ENCODE peak calls at places on chromosomes 4 and X, in six cellular contexts. One of them, this sample, is unnamed. For H3K36me3, the result is how much of the 10 kb centered on the place peaks cover.

GRCh38 chr4:39357002-39357401 is 9.2 kb downstream of the RFC1 start:
- DNase-seq in uterus: no peak
- DNase-seq in fibroblast of lung: no peak
- DNase-seq in ascending aorta: no peak
- DNase-seq in psoas muscle: no peak
- DNase-seq in esophagus squamous epithelium: no peak
- DNase-seq in this sample: no peak

GRCh38 chr4:108008721-108009120 is 19.0 kb downstream of the HADH start:
- DNase-seq in uterus: no peak
- DNase-seq in fibroblast of lung: peak
- DNase-seq in ascending aorta: no peak
- DNase-seq in psoas muscle: no peak
- DNase-seq in esophagus squamous epithelium: no peak
- DNase-seq in this sample: no peak

GRCh38 chr4:137896221-137896737 is 345.9 kb downstream of the SLC7A11 start:
- DNase-seq in uterus: no peak
- DNase-seq in fibroblast of lung: no peak
- DNase-seq in ascending aorta: no peak
- DNase-seq in psoas muscle: no peak
- DNase-seq in esophagus squamous epithelium: no peak
- DNase-seq in this sample: no peak

GRCh38 chr4:151653548-151653918 is 107.3 kb downstream of the GATB start:
- DNase-seq in uterus: no peak
- DNase-seq in fibroblast of lung: no peak
- DNase-seq in ascending aorta: no peak
- DNase-seq in psoas muscle: no peak
- DNase-seq in esophagus squamous epithelium: no peak
- DNase-seq in this sample: no peak

GRCh38 chr4:3717241-3717640 is 48.9 kb upstream of the ADRA2C start:
- DNase-seq in uterus: no peak
- DNase-seq in fibroblast of lung: no peak
- DNase-seq in ascending aorta: no peak
- DNase-seq in psoas muscle: no peak
- DNase-seq in esophagus squamous epithelium: no peak
- DNase-seq in this sample: peak

GRCh38 chrX:41178201-41178600 is 93.0 kb downstream of the USP9X start:
- DNase-seq in uterus: no peak
- DNase-seq in fibroblast of lung: no peak
- DNase-seq in ascending aorta: no peak
- DNase-seq in psoas muscle: no peak
- DNase-seq in esophagus squamous epithelium: no peak
- DNase-seq in this sample: no peak

GRCh38 chr4:8855781-8856245 is 15.8 kb downstream of the HMX1 start:
- DNase-seq in uterus: no peak
- DNase-seq in fibroblast of lung: no peak
- DNase-seq in ascending aorta: no peak
- DNase-seq in psoas muscle: no peak
- DNase-seq in esophagus squamous epithelium: no peak
- DNase-seq in this sample: no peak

GRCh38 chrX:22246620-22247019 is 26.1 kb upstream of the CBLL2 start:
- DNase-seq in uterus: no peak
- DNase-seq in fibroblast of lung: peak
- DNase-seq in ascending aorta: no peak
- DNase-seq in psoas muscle: no peak
- DNase-seq in esophagus squamous epithelium: no peak
- DNase-seq in this sample: no peak

GRCh38 chrX:136907626-136908025 is 27.1 kb upstream of the RBMX start:
- DNase-seq in uterus: no peak
- DNase-seq in fibroblast of lung: no peak
- DNase-seq in ascending aorta: no peak
- DNase-seq in psoas muscle: no peak
- DNase-seq in esophagus squamous epithelium: no peak
- DNase-seq in this sample: no peak

GRCh38 chrX:40154853-40155616 is 57.3 kb upstream of the BCOR start:
- DNase-seq in uterus: peak
- DNase-seq in fibroblast of lung: peak
- DNase-seq in ascending aorta: peak
- DNase-seq in psoas muscle: peak
- DNase-seq in esophagus squamous epithelium: no peak
- DNase-seq in this sample: peak

GRCh38 chr4:122958505-122958904 is 36.1 kb upstream of the NUDT6 start:
- DNase-seq in uterus: no peak
- DNase-seq in fibroblast of lung: no peak
- DNase-seq in ascending aorta: no peak
- DNase-seq in psoas muscle: no peak
- DNase-seq in esophagus squamous epithelium: no peak
- DNase-seq in this sample: no peak

GRCh38 chr4:122959441-122959840 is 37.0 kb upstream of the NUDT6 start:
- DNase-seq in uterus: no peak
- DNase-seq in fibroblast of lung: no peak
- DNase-seq in ascending aorta: no peak
- DNase-seq in psoas muscle: no peak
- DNase-seq in esophagus squamous epithelium: no peak
- DNase-seq in this sample: no peak

GRCh38 chr4:122948671-122949070 is 26.3 kb upstream of the NUDT6 start:
- DNase-seq in uterus: no peak
- DNase-seq in fibroblast of lung: no peak
- DNase-seq in ascending aorta: no peak
- DNase-seq in psoas muscle: no peak
- DNase-seq in esophagus squamous epithelium: no peak
- DNase-seq in this sample: no peak

DNA sequence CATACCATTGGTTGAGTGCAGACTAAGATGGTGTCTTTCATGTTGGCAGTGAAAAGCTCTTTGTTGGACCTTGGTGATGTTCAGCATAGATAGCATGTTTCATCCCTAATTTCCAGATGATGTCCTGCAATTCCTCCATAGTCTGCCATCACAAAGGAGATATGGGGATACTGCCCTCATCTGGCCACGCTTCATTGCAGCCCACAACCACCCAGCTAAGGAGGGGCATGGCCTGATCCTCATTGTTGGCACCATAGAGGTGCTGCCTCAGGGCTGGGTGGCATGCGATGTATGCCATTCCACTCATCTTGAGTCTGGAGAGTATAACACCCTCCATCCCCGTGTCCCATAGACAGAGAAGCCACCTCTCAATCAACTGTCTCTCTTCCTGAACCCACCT is 31.5 kb upstream of the NUDT6 start:
- DNase-seq in uterus: no peak
- DNase-seq in fibroblast of lung: no peak
- DNase-seq in ascending aorta: no peak
- DNase-seq in psoas muscle: no peak
- DNase-seq in esophagus squamous epithelium: no peak
- DNase-seq in this sample: no peak
- H3K36me3 ChIP-seq in uterus: under half
- H3K36me3 ChIP-seq in fibroblast of lung: under half
- H3K36me3 ChIP-seq in ascending aorta: under half
- H3K36me3 ChIP-seq in psoas muscle: under half
- H3K36me3 ChIP-seq in esophagus squamous epithelium: half or more
- H3K36me3 ChIP-seq in this sample: under half

GRCh38 chr4:165095291-165095690 is 17.4 kb downstream of the TMEM192 start:
- DNase-seq in uterus: no peak
- DNase-seq in fibroblast of lung: no peak
- DNase-seq in ascending aorta: no peak
- DNase-seq in psoas muscle: no peak
- DNase-seq in esophagus squamous epithelium: no peak
- DNase-seq in this sample: no peak

GRCh38 chr4:165094873-165095272 is 17.8 kb downstream of the TMEM192 start:
- DNase-seq in uterus: no peak
- DNase-seq in fibroblast of lung: no peak
- DNase-seq in ascending aorta: no peak
- DNase-seq in psoas muscle: no peak
- DNase-seq in esophagus squamous epithelium: no peak
- DNase-seq in this sample: no peak

GRCh38 chr4:165101641-165102040 is 11.0 kb downstream of the TMEM192 start:
- DNase-seq in uterus: no peak
- DNase-seq in fibroblast of lung: no peak
- DNase-seq in ascending aorta: no peak
- DNase-seq in psoas muscle: no peak
- DNase-seq in esophagus squamous epithelium: no peak
- DNase-seq in this sample: no peak

DNA sequence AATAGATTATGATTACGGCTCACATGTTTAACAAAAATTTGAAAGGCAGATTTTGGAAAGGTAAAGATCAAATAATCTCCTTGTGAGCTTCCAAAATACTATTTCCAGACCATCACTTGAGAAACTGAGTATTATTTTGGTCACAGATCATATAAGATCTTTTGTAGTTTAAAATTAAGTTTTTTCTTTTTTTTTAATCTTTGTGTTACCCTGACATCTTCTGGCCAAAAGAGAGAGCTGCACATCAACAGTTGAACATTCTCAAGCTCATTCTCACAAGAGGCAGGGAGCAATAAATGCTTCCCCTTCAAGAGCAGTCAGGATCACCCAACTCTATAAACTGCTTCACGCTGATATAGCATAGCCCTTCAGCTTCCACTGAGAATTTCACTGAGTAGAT is 15.9 kb downstream of the TMEM192 start:
- DNase-seq in uterus: no peak
- DNase-seq in fibroblast of lung: peak
- DNase-seq in ascending aorta: no peak
- DNase-seq in psoas muscle: no peak
- DNase-seq in esophagus squamous epithelium: no peak
- DNase-seq in this sample: no peak
- TF ChIP-seq CTCF in uterus: peak
- TF ChIP-seq CTCF in fibroblast of lung: peak
- TF ChIP-seq CTCF in ascending aorta: no peak
- TF ChIP-seq CTCF in psoas muscle: peak
- TF ChIP-seq CTCF in esophagus squamous epithelium: no peak
- TF ChIP-seq CTCF in this sample: no peak

GRCh38 chr4:113365377-113365776 is 315.9 kb downstream of the ANK2 start:
- DNase-seq in uterus: no peak
- DNase-seq in fibroblast of lung: no peak
- DNase-seq in ascending aorta: no peak
- DNase-seq in psoas muscle: no peak
- DNase-seq in esophagus squamous epithelium: no peak
- DNase-seq in this sample: no peak
- H3K36me3 ChIP-seq in uterus: under half
- H3K36me3 ChIP-seq in fibroblast of lung: under half
- H3K36me3 ChIP-seq in ascending aorta: under half
- H3K36me3 ChIP-seq in psoas muscle: half or more
- H3K36me3 ChIP-seq in esophagus squamous epithelium: under half
- H3K36me3 ChIP-seq in this sample: under half

GRCh38 chr4:1277667-1278335 is 11.9 kb upstream of the MAEA start:
- DNase-seq in uterus: no peak
- DNase-seq in fibroblast of lung: no peak
- DNase-seq in ascending aorta: no peak
- DNase-seq in psoas muscle: no peak
- DNase-seq in esophagus squamous epithelium: no peak
- DNase-seq in this sample: no peak
- TF ChIP-seq CTCF in uterus: no peak
- TF ChIP-seq CTCF in fibroblast of lung: no peak
- TF ChIP-seq CTCF in ascending aorta: no peak
- TF ChIP-seq CTCF in psoas muscle: no peak
- TF ChIP-seq CTCF in esophagus squamous epithelium: no peak
- TF ChIP-seq CTCF in this sample: no peak

GRCh38 chr4:56480691-56481090 is 13.3 kb downstream of the SRP72 start:
- DNase-seq in uterus: no peak
- DNase-seq in fibroblast of lung: no peak
- DNase-seq in ascending aorta: no peak
- DNase-seq in psoas muscle: no peak
- DNase-seq in esophagus squamous epithelium: no peak
- DNase-seq in this sample: no peak
- H3K36me3 ChIP-seq in uterus: under half
- H3K36me3 ChIP-seq in fibroblast of lung: under half
- H3K36me3 ChIP-seq in ascending aorta: half or more
- H3K36me3 ChIP-seq in psoas muscle: half or more
- H3K36me3 ChIP-seq in esophagus squamous epithelium: half or more
- H3K36me3 ChIP-seq in this sample: under half

GRCh38 chrX:141879616-141880015 is 24.1 kb upstream of the MAGEC1 start:
- DNase-seq in uterus: no peak
- DNase-seq in fibroblast of lung: no peak
- DNase-seq in ascending aorta: no peak
- DNase-seq in psoas muscle: no peak
- DNase-seq in esophagus squamous epithelium: no peak
- DNase-seq in this sample: no peak
- TF ChIP-seq CTCF in uterus: no peak
- TF ChIP-seq CTCF in fibroblast of lung: no peak
- TF ChIP-seq CTCF in ascending aorta: no peak
- TF ChIP-seq CTCF in psoas muscle: no peak
- TF ChIP-seq CTCF in esophagus squamous epithelium: no peak
- TF ChIP-seq CTCF in this sample: no peak

DNA sequence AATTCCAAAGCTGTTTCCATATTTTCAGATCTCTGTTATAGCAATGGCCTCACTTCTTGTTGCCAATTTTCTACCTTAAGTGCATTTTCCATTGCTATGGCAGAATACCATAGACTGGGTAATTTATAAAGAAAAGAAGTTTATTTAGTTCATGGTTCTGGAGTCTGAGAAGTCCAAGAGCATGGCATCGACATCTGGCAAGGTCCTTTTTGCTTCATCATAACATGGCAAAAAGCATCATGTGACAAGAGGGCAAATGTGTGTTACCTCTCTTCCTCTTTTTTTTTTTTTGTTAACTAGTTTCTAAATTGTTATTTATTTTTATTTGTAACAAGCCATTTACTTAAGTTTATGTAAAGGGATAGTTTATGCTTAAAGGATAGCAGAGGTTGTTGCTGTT is 45.2 kb upstream of the SYTL5 start:
- DNase-seq in uterus: no peak
- DNase-seq in fibroblast of lung: no peak
- DNase-seq in ascending aorta: no peak
- DNase-seq in psoas muscle: no peak
- DNase-seq in esophagus squamous epithelium: no peak
- DNase-seq in this sample: no peak
- H3K36me3 ChIP-seq in uterus: under half
- H3K36me3 ChIP-seq in fibroblast of lung: under half
- H3K36me3 ChIP-seq in ascending aorta: under half
- H3K36me3 ChIP-seq in psoas muscle: under half
- H3K36me3 ChIP-seq in esophagus squamous epithelium: under half
- H3K36me3 ChIP-seq in this sample: under half

GRCh38 chr4:53558061-53558801 is 33.1 kb downstream of the LNX1 start:
- DNase-seq in uterus: no peak
- DNase-seq in fibroblast of lung: no peak
- DNase-seq in ascending aorta: peak
- DNase-seq in psoas muscle: no peak
- DNase-seq in esophagus squamous epithelium: no peak
- DNase-seq in this sample: no peak
- TF ChIP-seq CTCF in uterus: no peak
- TF ChIP-seq CTCF in fibroblast of lung: no peak
- TF ChIP-seq CTCF in ascending aorta: no peak
- TF ChIP-seq CTCF in psoas muscle: no peak
- TF ChIP-seq CTCF in esophagus squamous epithelium: no peak
- TF ChIP-seq CTCF in this sample: no peak

GRCh38 chrX:334971-335757 is 16.6 kb upstream of the GTPBP6 start:
- DNase-seq in uterus: no peak
- DNase-seq in fibroblast of lung: no peak
- DNase-seq in ascending aorta: no peak
- DNase-seq in psoas muscle: no peak
- DNase-seq in esophagus squamous epithelium: no peak
- DNase-seq in this sample: no peak
- H3K36me3 ChIP-seq in uterus: under half
- H3K36me3 ChIP-seq in fibroblast of lung: under half
- H3K36me3 ChIP-seq in ascending aorta: under half
- H3K36me3 ChIP-seq in psoas muscle: half or more
- H3K36me3 ChIP-seq in esophagus squamous epithelium: half or more
- H3K36me3 ChIP-seq in this sample: under half

DNA sequence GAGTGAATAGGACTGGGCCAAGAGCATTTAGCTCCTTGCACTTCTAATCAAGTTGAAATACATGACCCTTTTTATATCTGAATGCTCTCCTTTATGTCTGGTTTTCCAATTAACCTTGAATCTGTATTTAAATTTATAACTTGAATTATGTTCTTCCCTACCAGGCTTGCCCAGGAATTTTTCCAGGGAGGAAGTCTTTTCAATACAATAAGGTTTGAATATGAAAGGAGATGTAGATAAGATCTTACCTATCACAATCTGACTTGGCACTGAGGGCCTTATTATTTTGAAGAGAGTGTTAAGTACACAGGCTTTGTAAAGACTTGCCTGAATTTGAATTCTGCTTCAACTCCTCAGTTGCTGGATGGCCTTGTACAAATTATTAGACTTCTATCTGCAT is 555.7 kb downstream of the PCDH7 start:
- DNase-seq in uterus: no peak
- DNase-seq in fibroblast of lung: no peak
- DNase-seq in ascending aorta: no peak
- DNase-seq in psoas muscle: no peak
- DNase-seq in esophagus squamous epithelium: no peak
- DNase-seq in this sample: no peak
- TF ChIP-seq CTCF in uterus: no peak
- TF ChIP-seq CTCF in fibroblast of lung: no peak
- TF ChIP-seq CTCF in ascending aorta: no peak
- TF ChIP-seq CTCF in psoas muscle: no peak
- TF ChIP-seq CTCF in esophagus squamous epithelium: no peak
- TF ChIP-seq CTCF in this sample: no peak